ENCODE peak calls at places on chromosomes 7 and 10, in eight cellular contexts. P is RWPE1, U is EH, W is upper lobe of right lung, A is T-helper 1 cell, X is NCI-H82, S is right cardiac atrium, E is NCI-H2029. I is an unnamed sample.
A peak's percentile ranks its signal among the peaks of the same experiment; 100 is the strongest.

GRCh38 chr7:121080257-121080912 is 91.9 kb downstream of the CPED1 start:
- DNase-seq in P (no peak), U (no peak), W (no peak), A (no peak), X (no peak), S (no peak), E (no peak), I (no peak)

GRCh38 chr7:89623018-89623672 is 531.1 kb upstream of the STEAP1 start:
- DNase-seq in P (peak; percentile 6), U (peak; percentile 36), W (no peak), A (no peak), X (peak; percentile 65), S (no peak), E (peak; percentile 16), I (peak; percentile 69)

GRCh38 chr10:59131673-59132072 is 44.8 kb upstream of the PHYHIPL start:
- DNase-seq in P (no peak), U (no peak), W (no peak), A (no peak), X (no peak), S (no peak), E (no peak), I (no peak)

GRCh38 chr10:112904000-112904399 is 46.0 kb upstream of the TCF7L2 start:
- DNase-seq in P (peak; percentile 69), U (peak; percentile 68), W (no peak), A (no peak), X (no peak), S (no peak), E (no peak), I (no peak)

GRCh38 chr10:124181656-124182055 is 88.3 kb upstream of the CHST15 start:
- DNase-seq in P (no peak), U (no peak), W (no peak), A (no peak), X (peak; percentile 1), S (no peak), E (no peak), I (no peak)

GRCh38 chr10:29598861-29599311 is 35.9 kb downstream of the SVIL start:
- DNase-seq in P (no peak), U (peak; percentile 52), W (no peak), A (no peak), X (no peak), S (peak; percentile 34), E (no peak), I (no peak)

GRCh38 chr7:44707558-44708230 is 41.0 kb upstream of the ZMIZ2 start:
- DNase-seq in P (no peak), U (no peak), W (no peak), A (no peak), X (no peak), S (no peak), E (no peak), I (no peak)

GRCh38 chr10:118045842-118046490 is 775 bp downstream of the RAB11FIP2 start:
- DNase-seq in P (peak; percentile 51), U (peak; percentile 65), W (no peak), A (no peak), X (peak; percentile 52), S (peak; percentile 50), E (no peak), I (peak; percentile 30)

GRCh38 chr10:51615764-51616298 is 83.6 kb downstream of the CSTF2T start:
- DNase-seq in P (no peak), U (no peak), W (no peak), A (no peak), X (no peak), S (no peak), E (no peak), I (no peak)

GRCh38 chr10:83612050-83612449 is 527.3 kb upstream of the GHITM start:
- DNase-seq in P (no peak), U (peak; percentile 94), W (no peak), A (no peak), X (no peak), S (no peak), E (no peak), I (no peak)

GRCh38 chr10:122333037-122333436 is 41.5 kb upstream of the PLEKHA1 start:
- DNase-seq in P (no peak), U (peak; percentile 7), W (no peak), A (no peak), X (no peak), S (no peak), E (no peak), I (no peak)

GRCh38 chr7:140646931-140647647 is 6.5 kb upstream of the DENND2A start:
- DNase-seq in P (peak; percentile 50), U (peak; percentile 59), W (peak; percentile 63), A (no peak), X (peak; percentile 93), S (no peak), E (no peak), I (peak; percentile 70)

GRCh38 chr7:45179666-45180065 is 22.1 kb downstream of the RAMP3 start:
- DNase-seq in P (no peak), U (no peak), W (no peak), A (no peak), X (no peak), S (no peak), E (no peak), I (no peak)

GRCh38 chr10:109773818-109774440 is 149.4 kb downstream of the XPNPEP1 start:
- DNase-seq in P (peak; percentile 8), U (peak; percentile 29), W (no peak), A (no peak), X (peak; percentile 44), S (no peak), E (no peak), I (peak; percentile 51)

GRCh38 chr10:126302831-126303230 is 85.4 kb downstream of the ADAM12 start:
- DNase-seq in P (no peak), U (peak; percentile 47), W (no peak), A (no peak), X (no peak), S (no peak), E (no peak), I (no peak)

GRCh38 chr7:155738652-155739537 is 73.4 kb downstream of the SHH start:
- DNase-seq in P (peak; percentile 18), U (peak; percentile 76), W (peak; percentile 77), A (peak; percentile 46), X (peak; percentile 69), S (peak; percentile 74), E (peak; percentile 9), I (peak; percentile 93)

GRCh38 chr10:6748029-6748428 is 168.0 kb upstream of the PRKCQ start:
- DNase-seq in P (no peak), U (peak; percentile 21), W (no peak), A (no peak), X (no peak), S (no peak), E (no peak), I (no peak)

GRCh38 chr7:116528008-116528789 is 3.4 kb downstream of the CAV1 start:
- DNase-seq in P (peak; percentile 76), U (peak; percentile 98), W (no peak), A (no peak), X (no peak), S (peak; percentile 80), E (no peak), I (no peak)

GRCh38 chr10:3773465-3774017 is 11.5 kb downstream of the KLF6 start:
- DNase-seq in P (no peak), U (peak; percentile 69), W (no peak), A (no peak), X (no peak), S (no peak), E (no peak), I (peak; percentile 54)

GRCh38 chr10:75294031-75294437 is 58.3 kb upstream of the COMTD1 start:
- DNase-seq in P (no peak), U (peak; percentile 22), W (no peak), A (no peak), X (peak; percentile 18), S (no peak), E (no peak), I (peak; percentile 32)

GRCh38 chr7:94228678-94229077 is 166.0 kb upstream of the COL1A2 start:
- DNase-seq in P (no peak), U (no peak), W (no peak), A (no peak), X (peak; percentile 26), S (no peak), E (no peak), I (no peak)

GRCh38 chr10:31390804-31391203 is 71.8 kb downstream of the ZEB1 start:
- DNase-seq in P (peak; percentile 1), U (no peak), W (no peak), A (no peak), X (no peak), S (no peak), E (no peak), I (no peak)

GRCh38 chr7:79868010-79868409 is 266.6 kb upstream of the GNAI1 start:
- DNase-seq in P (no peak), U (no peak), W (no peak), A (no peak), X (no peak), S (no peak), E (no peak), I (no peak)

GRCh38 chr7:140638311-140638791 is 2.3 kb downstream of the DENND2A start:
- DNase-seq in P (no peak), U (peak; percentile 62), W (no peak), A (no peak), X (peak; percentile 32), S (no peak), E (no peak), I (no peak)

GRCh38 chr7:35988818-35989217 is 164.2 kb upstream of the EEPD1 start:
- DNase-seq in P (no peak), U (no peak), W (no peak), A (no peak), X (no peak), S (no peak), E (no peak), I (no peak)

GRCh38 chr10:48526371-48526821 is 78.5 kb downstream of the ARHGAP22 start:
- DNase-seq in P (no peak), U (peak; percentile 99), W (no peak), A (no peak), X (no peak), S (no peak), E (no peak), I (no peak)

GRCh38 chr7:73449422-73449821 is 15.8 kb downstream of the FZD9 start:
- DNase-seq in P (no peak), U (no peak), W (no peak), A (no peak), X (no peak), S (no peak), E (peak; percentile 26), I (no peak)

GRCh38 chr7:24870766-24871165 is 109.2 kb downstream of the OSBPL3 start:
- DNase-seq in P (no peak), U (peak; percentile 36), W (no peak), A (no peak), X (no peak), S (no peak), E (no peak), I (no peak)

GRCh38 chr7:54112568-54112967 is 429.6 kb upstream of the VSTM2A start:
- DNase-seq in P (no peak), U (no peak), W (no peak), A (no peak), X (no peak), S (no peak), E (no peak), I (no peak)

GRCh38 chr7:101308245-101309085 is 13.1 kb downstream of the IFT22 start:
- DNase-seq in P (peak; percentile 83), U (peak; percentile 33), W (peak; percentile 90), A (no peak), X (peak; percentile 80), S (no peak), E (peak; percentile 31), I (peak; percentile 51)

GRCh38 chr10:2897619-2898508 is 169.5 kb upstream of the PFKP start:
- DNase-seq in P (no peak), U (peak; percentile 24), W (no peak), A (no peak), X (no peak), S (no peak), E (no peak), I (no peak)

GRCh38 chr10:51860257-51860656 is 160.9 kb upstream of the CSTF2T start:
- DNase-seq in P (no peak), U (peak; percentile 52), W (no peak), A (no peak), X (no peak), S (peak; percentile 21), E (no peak), I (no peak)